ENCODE peak calls at places on chromosomes 3 and 15, in six cellular contexts. Z is AG20443, D is AG08396, C is cardiac fibroblast, V is AG09319, Y is psoas muscle. H is an unnamed sample.

GRCh38 chr3:30664449-30664848 is 58.0 kb downstream of the TGFBR2 start:
- DNase-seq in Z (no peak), Y (no peak), C (no peak), V (no peak), D (no peak), H (no peak)

GRCh38 chr3:169556909-169557308 is 106.6 kb downstream of the MECOM start:
- DNase-seq in C (no peak), V (no peak), Z (no peak), Y (no peak), D (no peak), H (no peak)

GRCh38 chr3:112640864-112641751 is at the start of gene CCDC80:
- DNase-seq in Y (no peak), D (peak), C (peak), Z (peak), V (no peak), H (peak)

GRCh38 chr3:31274406-31275024 is 258.2 kb upstream of the STT3B start:
- DNase-seq in D (no peak), V (no peak), C (peak), Y (no peak), Z (peak), H (no peak)

GRCh38 chr3:182909318-182910040 is 70.9 kb downstream of the DCUN1D1 start:
- DNase-seq in C (peak), V (no peak), Y (no peak), D (no peak), Z (peak), H (peak)

GRCh38 chr3:152909180-152909883 is 74.4 kb downstream of the P2RY1 start:
- DNase-seq in C (peak), Z (peak), Y (no peak), V (peak), D (no peak), H (peak)

GRCh38 chr15:70036585-70037343 is 61.0 kb downstream of the TLE3 start:
- DNase-seq in C (no peak), Y (no peak), V (no peak), Z (no peak), D (no peak), H (no peak)

GRCh38 chr3:37668431-37668830 is 193.2 kb upstream of the CTDSPL start:
- DNase-seq in Y (no peak), V (no peak), Z (no peak), C (peak), D (no peak), H (peak)

GRCh38 chr3:21273256-21273999 is 477.6 kb downstream of the ZNF385D start:
- DNase-seq in D (peak), V (peak), C (peak), Z (peak), Y (no peak), H (peak)

GRCh38 chr15:76333720-76334437 is 2.7 kb upstream of the ISL2 start:
- DNase-seq in Y (no peak), V (no peak), Z (no peak), D (no peak), C (peak), H (no peak)

GRCh38 chr15:80455051-80455648 is 51.0 kb downstream of the ARNT2 start:
- DNase-seq in V (no peak), Z (peak), C (peak), D (no peak), Y (no peak), H (peak)

GRCh38 chr3:39915027-39915426 is 105.6 kb downstream of the MYRIP start:
- DNase-seq in Z (no peak), Y (no peak), D (no peak), C (no peak), V (no peak), H (no peak)

GRCh38 chr3:191382661-191383060 is 52.3 kb upstream of the UTS2B start:
- DNase-seq in D (no peak), Y (no peak), V (no peak), C (no peak), Z (no peak), H (no peak)

GRCh38 chr15:37071134-37071533 is 29.2 kb downstream of the MEIS2 start:
- DNase-seq in Z (no peak), D (no peak), Y (no peak), V (no peak), C (no peak), H (no peak)

GRCh38 chr3:15646924-15647511 is 45.5 kb downstream of the BTD start:
- DNase-seq in Y (peak), Z (peak), V (peak), C (peak), D (peak), H (peak)

GRCh38 chr3:47149339-47149933 is 14.5 kb downstream of the SETD2 start:
- DNase-seq in D (no peak), V (no peak), C (no peak), Z (no peak), Y (no peak), H (no peak)

GRCh38 chr15:85753791-85754452 is 40.8 kb downstream of the KLHL25 start:
- DNase-seq in V (no peak), D (no peak), C (no peak), Y (no peak), Z (no peak), H (no peak)

GRCh38 chr3:138097192-138097829 is 18.1 kb downstream of the DZIP1L start:
- DNase-seq in Z (peak), C (no peak), Y (no peak), D (no peak), V (no peak), H (no peak)

GRCh38 chr3:38029400-38030125 is at the start of gene PLCD1:
- DNase-seq in Z (peak), V (peak), C (peak), D (peak), Y (peak), H (peak)

GRCh38 chr3:72345237-72345878 is 502.9 kb downstream of the SHQ1 start:
- DNase-seq in D (no peak), C (peak), V (no peak), Z (no peak), Y (no peak), H (no peak)

GRCh38 chr15:58474741-58475323 is 43.0 kb downstream of the LIPC start:
- DNase-seq in V (no peak), Z (no peak), C (no peak), Y (no peak), D (no peak), H (no peak)

GRCh38 chr3:108088697-108089096 is 2.1 kb downstream of the CD47 start:
- DNase-seq in D (peak), Y (no peak), C (peak), V (no peak), Z (no peak), H (peak)

GRCh38 chr15:49309889-49310288 is 113.2 kb upstream of the FGF7 start:
- DNase-seq in D (no peak), C (no peak), V (no peak), Y (no peak), Z (no peak), H (no peak)

GRCh38 chr3:69385033-69385722 is 710 bp downstream of the FRMD4B start:
- DNase-seq in Y (no peak), C (no peak), D (no peak), Z (no peak), V (no peak), H (no peak)

GRCh38 chr15:69175536-69175935 is 15.1 kb downstream of the GLCE start:
- DNase-seq in D (no peak), Z (no peak), V (no peak), C (no peak), Y (no peak), H (no peak)

GRCh38 chr3:132079150-132079549 is 44.3 kb upstream of the CPNE4 start:
- DNase-seq in C (peak), Y (no peak), D (no peak), V (no peak), Z (no peak), H (peak)

GRCh38 chr3:52798978-52799476 is 4.4 kb downstream of the ITIH3 start:
- DNase-seq in Z (no peak), C (peak), D (peak), V (no peak), Y (no peak), H (no peak)

GRCh38 chr3:85037203-85037602 is 78.4 kb downstream of the CADM2 start:
- DNase-seq in Z (no peak), D (no peak), C (no peak), V (no peak), Y (no peak), H (no peak)

GRCh38 chr15:68586274-68586961 is 7.6 kb downstream of the CORO2B start:
- DNase-seq in D (peak), V (no peak), Y (no peak), Z (peak), C (peak), H (peak)

GRCh38 chr3:29453278-29453961 is 172.5 kb downstream of the RBMS3 start:
- DNase-seq in Y (peak), V (no peak), Z (no peak), C (no peak), D (no peak), H (no peak)

GRCh38 chr3:127449489-127450212 is 140.9 kb downstream of the TPRA1 start:
- DNase-seq in V (no peak), C (no peak), Y (no peak), D (no peak), Z (no peak), H (no peak)

GRCh38 chr3:40523781-40524180 is 979 bp upstream of the ZNF621 start:
- DNase-seq in V (no peak), Y (no peak), C (peak), D (no peak), Z (peak), H (no peak)